ENCODE peak calls at places on chromosomes 3 and 15, in eight cellular contexts. One of them, this sample, is unnamed.

GRCh38 chr3:119600732-119601131 is 3.0 kb downstream of the PLA1A start:
- DNase-seq in uterus: no peak
- DNase-seq in neural crest cell: no peak
- DNase-seq in coronary artery: no peak
- DNase-seq in GM12865: peak
- DNase-seq in hepatocyte: no peak
- DNase-seq in breast epithelium: no peak
- DNase-seq in CD8-positive, alpha-beta T cell: no peak
- DNase-seq in this sample: no peak

GRCh38 chr3:55426486-55426885 is 60.6 kb downstream of the WNT5A start:
- DNase-seq in uterus: no peak
- DNase-seq in neural crest cell: no peak
- DNase-seq in coronary artery: no peak
- DNase-seq in GM12865: no peak
- DNase-seq in hepatocyte: no peak
- DNase-seq in breast epithelium: no peak
- DNase-seq in CD8-positive, alpha-beta T cell: no peak
- DNase-seq in this sample: no peak

GRCh38 chr3:100536093-100536492 is 43.7 kb downstream of the TMEM45A start:
- DNase-seq in uterus: no peak
- DNase-seq in neural crest cell: no peak
- DNase-seq in coronary artery: no peak
- DNase-seq in GM12865: no peak
- DNase-seq in hepatocyte: no peak
- DNase-seq in breast epithelium: no peak
- DNase-seq in CD8-positive, alpha-beta T cell: no peak
- DNase-seq in this sample: no peak

GRCh38 chr3:85881833-85882393 is 923.1 kb downstream of the CADM2 start:
- DNase-seq in uterus: no peak
- DNase-seq in neural crest cell: no peak
- DNase-seq in coronary artery: no peak
- DNase-seq in GM12865: no peak
- DNase-seq in hepatocyte: no peak
- DNase-seq in breast epithelium: no peak
- DNase-seq in CD8-positive, alpha-beta T cell: no peak
- DNase-seq in this sample: no peak

GRCh38 chr3:153621988-153622387 is 460.0 kb downstream of the RAP2B start:
- DNase-seq in uterus: no peak
- DNase-seq in neural crest cell: no peak
- DNase-seq in coronary artery: no peak
- DNase-seq in GM12865: peak
- DNase-seq in hepatocyte: no peak
- DNase-seq in breast epithelium: no peak
- DNase-seq in CD8-positive, alpha-beta T cell: no peak
- DNase-seq in this sample: no peak

GRCh38 chr3:4394048-4394447 is 73.0 kb downstream of the SUMF1 start:
- DNase-seq in uterus: no peak
- DNase-seq in neural crest cell: no peak
- DNase-seq in coronary artery: no peak
- DNase-seq in GM12865: no peak
- DNase-seq in hepatocyte: no peak
- DNase-seq in breast epithelium: no peak
- DNase-seq in CD8-positive, alpha-beta T cell: peak
- DNase-seq in this sample: no peak

GRCh38 chr15:90683876-90684275 is 33.3 kb upstream of the BLM start:
- DNase-seq in uterus: no peak
- DNase-seq in neural crest cell: no peak
- DNase-seq in coronary artery: no peak
- DNase-seq in GM12865: no peak
- DNase-seq in hepatocyte: no peak
- DNase-seq in breast epithelium: no peak
- DNase-seq in CD8-positive, alpha-beta T cell: no peak
- DNase-seq in this sample: no peak

GRCh38 chr3:13102386-13103345 is 29.4 kb upstream of the IQSEC1 start:
- DNase-seq in uterus: no peak
- DNase-seq in neural crest cell: no peak
- DNase-seq in coronary artery: no peak
- DNase-seq in GM12865: no peak
- DNase-seq in hepatocyte: no peak
- DNase-seq in breast epithelium: no peak
- DNase-seq in CD8-positive, alpha-beta T cell: no peak
- DNase-seq in this sample: no peak

GRCh38 chr3:139629033-139629432 is 48.7 kb downstream of the NMNAT3 start:
- DNase-seq in uterus: no peak
- DNase-seq in neural crest cell: no peak
- DNase-seq in coronary artery: no peak
- DNase-seq in GM12865: peak
- DNase-seq in hepatocyte: no peak
- DNase-seq in breast epithelium: no peak
- DNase-seq in CD8-positive, alpha-beta T cell: no peak
- DNase-seq in this sample: peak

GRCh38 chr3:27616031-27616430 is 106.1 kb downstream of the EOMES start:
- DNase-seq in uterus: no peak
- DNase-seq in neural crest cell: no peak
- DNase-seq in coronary artery: peak
- DNase-seq in GM12865: no peak
- DNase-seq in hepatocyte: no peak
- DNase-seq in breast epithelium: no peak
- DNase-seq in CD8-positive, alpha-beta T cell: no peak
- DNase-seq in this sample: no peak

GRCh38 chr3:173912126-173912525 is 514.6 kb downstream of the NLGN1 start:
- DNase-seq in uterus: no peak
- DNase-seq in neural crest cell: no peak
- DNase-seq in coronary artery: no peak
- DNase-seq in GM12865: no peak
- DNase-seq in hepatocyte: no peak
- DNase-seq in breast epithelium: no peak
- DNase-seq in CD8-positive, alpha-beta T cell: no peak
- DNase-seq in this sample: no peak

GRCh38 chr15:63299981-63300575 is 22.7 kb downstream of the APH1B start:
- DNase-seq in uterus: no peak
- DNase-seq in neural crest cell: no peak
- DNase-seq in coronary artery: no peak
- DNase-seq in GM12865: no peak
- DNase-seq in hepatocyte: no peak
- DNase-seq in breast epithelium: no peak
- DNase-seq in CD8-positive, alpha-beta T cell: no peak
- DNase-seq in this sample: no peak

GRCh38 chr3:73759290-73759689 is 134.5 kb upstream of the PDZRN3 start:
- DNase-seq in uterus: peak
- DNase-seq in neural crest cell: no peak
- DNase-seq in coronary artery: no peak
- DNase-seq in GM12865: no peak
- DNase-seq in hepatocyte: peak
- DNase-seq in breast epithelium: no peak
- DNase-seq in CD8-positive, alpha-beta T cell: no peak
- DNase-seq in this sample: no peak

GRCh38 chr3:136042608-136043221 is 77.2 kb downstream of the PPP2R3A start:
- DNase-seq in uterus: no peak
- DNase-seq in neural crest cell: no peak
- DNase-seq in coronary artery: no peak
- DNase-seq in GM12865: peak
- DNase-seq in hepatocyte: peak
- DNase-seq in breast epithelium: no peak
- DNase-seq in CD8-positive, alpha-beta T cell: no peak
- DNase-seq in this sample: peak

GRCh38 chr3:32374788-32375595 is 16.7 kb upstream of the CMTM7 start:
- DNase-seq in uterus: peak
- DNase-seq in neural crest cell: peak
- DNase-seq in coronary artery: no peak
- DNase-seq in GM12865: peak
- DNase-seq in hepatocyte: peak
- DNase-seq in breast epithelium: no peak
- DNase-seq in CD8-positive, alpha-beta T cell: peak
- DNase-seq in this sample: peak

GRCh38 chr3:185527364-185527763 is 25.0 kb downstream of the LIPH start:
- DNase-seq in uterus: no peak
- DNase-seq in neural crest cell: no peak
- DNase-seq in coronary artery: no peak
- DNase-seq in GM12865: no peak
- DNase-seq in hepatocyte: no peak
- DNase-seq in breast epithelium: no peak
- DNase-seq in CD8-positive, alpha-beta T cell: no peak
- DNase-seq in this sample: no peak

GRCh38 chr15:95559875-95560394 is 770.6 kb upstream of the NR2F2 start:
- DNase-seq in uterus: peak
- DNase-seq in neural crest cell: no peak
- DNase-seq in coronary artery: no peak
- DNase-seq in GM12865: no peak
- DNase-seq in hepatocyte: peak
- DNase-seq in breast epithelium: no peak
- DNase-seq in CD8-positive, alpha-beta T cell: no peak
- DNase-seq in this sample: peak

GRCh38 chr3:108051005-108051404 is 39.8 kb downstream of the CD47 start:
- DNase-seq in uterus: no peak
- DNase-seq in neural crest cell: no peak
- DNase-seq in coronary artery: no peak
- DNase-seq in GM12865: no peak
- DNase-seq in hepatocyte: no peak
- DNase-seq in breast epithelium: no peak
- DNase-seq in CD8-positive, alpha-beta T cell: no peak
- DNase-seq in this sample: no peak

GRCh38 chr3:126101521-126101982 is 17.6 kb upstream of the SLC41A3 start:
- DNase-seq in uterus: no peak
- DNase-seq in neural crest cell: no peak
- DNase-seq in coronary artery: peak
- DNase-seq in GM12865: no peak
- DNase-seq in hepatocyte: no peak
- DNase-seq in breast epithelium: peak
- DNase-seq in CD8-positive, alpha-beta T cell: no peak
- DNase-seq in this sample: no peak

GRCh38 chr15:96767703-96768434 is 437.4 kb downstream of the NR2F2 start:
- DNase-seq in uterus: no peak
- DNase-seq in neural crest cell: no peak
- DNase-seq in coronary artery: no peak
- DNase-seq in GM12865: no peak
- DNase-seq in hepatocyte: no peak
- DNase-seq in breast epithelium: no peak
- DNase-seq in CD8-positive, alpha-beta T cell: no peak
- DNase-seq in this sample: peak

GRCh38 chr3:65146149-65146548 is 458.3 kb upstream of the ADAMTS9 start:
- DNase-seq in uterus: no peak
- DNase-seq in neural crest cell: no peak
- DNase-seq in coronary artery: no peak
- DNase-seq in GM12865: no peak
- DNase-seq in hepatocyte: peak
- DNase-seq in breast epithelium: no peak
- DNase-seq in CD8-positive, alpha-beta T cell: no peak
- DNase-seq in this sample: peak

GRCh38 chr3:127970966-127971592 is 56.0 kb downstream of the KBTBD12 start:
- DNase-seq in uterus: no peak
- DNase-seq in neural crest cell: no peak
- DNase-seq in coronary artery: no peak
- DNase-seq in GM12865: peak
- DNase-seq in hepatocyte: peak
- DNase-seq in breast epithelium: no peak
- DNase-seq in CD8-positive, alpha-beta T cell: no peak
- DNase-seq in this sample: peak

GRCh38 chr3:62500556-62501294 is 127.4 kb upstream of the FEZF2 start:
- DNase-seq in uterus: no peak
- DNase-seq in neural crest cell: no peak
- DNase-seq in coronary artery: no peak
- DNase-seq in GM12865: no peak
- DNase-seq in hepatocyte: no peak
- DNase-seq in breast epithelium: no peak
- DNase-seq in CD8-positive, alpha-beta T cell: no peak
- DNase-seq in this sample: no peak
- TF ChIP-seq CTCF in uterus: no peak
- TF ChIP-seq CTCF in neural crest cell: no peak
- TF ChIP-seq CTCF in coronary artery: no peak
- TF ChIP-seq CTCF in GM12865: no peak
- TF ChIP-seq CTCF in hepatocyte: no peak
- TF ChIP-seq CTCF in breast epithelium: no peak
- TF ChIP-seq CTCF in CD8-positive, alpha-beta T cell: no peak
- TF ChIP-seq CTCF in this sample: no peak

DNA sequence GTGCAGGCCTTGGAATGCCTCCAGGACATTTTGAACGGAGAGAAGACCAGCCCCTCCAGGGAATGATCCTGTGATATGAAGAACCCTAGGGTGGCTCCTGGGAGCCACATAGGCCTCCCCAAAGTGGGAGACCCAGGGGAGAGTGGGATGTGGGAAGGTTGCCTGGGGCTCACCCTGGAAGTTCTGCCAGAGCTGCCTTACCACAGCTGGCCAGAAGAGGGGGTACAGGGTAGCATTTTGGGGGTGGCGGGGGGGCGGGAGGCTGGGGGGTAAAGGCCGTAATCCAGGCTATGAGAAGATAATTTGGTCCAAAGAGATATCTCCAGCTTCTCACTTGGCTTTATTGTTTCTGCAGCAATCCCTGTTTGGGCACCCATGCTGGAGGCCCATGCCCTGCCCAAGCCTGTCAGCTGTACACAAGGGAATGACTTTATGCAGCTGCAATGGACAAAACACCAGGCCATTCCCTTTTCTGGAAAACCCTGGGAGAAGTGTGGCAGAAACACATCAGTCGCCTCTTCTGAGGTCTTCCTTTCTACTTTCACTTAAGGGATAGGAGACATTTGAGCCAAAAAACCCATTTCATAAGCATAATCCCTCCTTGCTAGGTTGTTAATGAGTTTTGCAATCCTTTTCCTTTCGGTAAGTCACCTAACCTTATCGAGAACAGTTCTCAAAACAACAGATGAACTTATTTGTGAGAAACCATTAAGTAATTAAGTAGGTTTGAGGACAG is 11.0 kb upstream of the MUSTN1 start:
- DNase-seq in uterus: no peak
- DNase-seq in neural crest cell: no peak
- DNase-seq in coronary artery: no peak
- DNase-seq in GM12865: no peak
- DNase-seq in hepatocyte: no peak
- DNase-seq in breast epithelium: no peak
- DNase-seq in CD8-positive, alpha-beta T cell: peak
- DNase-seq in this sample: peak
- TF ChIP-seq CTCF in uterus: no peak
- TF ChIP-seq CTCF in neural crest cell: peak
- TF ChIP-seq CTCF in coronary artery: peak
- TF ChIP-seq CTCF in GM12865: peak
- TF ChIP-seq CTCF in hepatocyte: peak
- TF ChIP-seq CTCF in breast epithelium: no peak
- TF ChIP-seq CTCF in CD8-positive, alpha-beta T cell: peak
- TF ChIP-seq CTCF in this sample: peak

GRCh38 chr15:69502470-69503045 is 49.9 kb downstream of the RPLP1 start:
- DNase-seq in uterus: no peak
- DNase-seq in neural crest cell: no peak
- DNase-seq in coronary artery: no peak
- DNase-seq in GM12865: no peak
- DNase-seq in hepatocyte: no peak
- DNase-seq in breast epithelium: no peak
- DNase-seq in CD8-positive, alpha-beta T cell: no peak
- DNase-seq in this sample: no peak
- TF ChIP-seq CTCF in uterus: no peak
- TF ChIP-seq CTCF in neural crest cell: peak
- TF ChIP-seq CTCF in coronary artery: no peak
- TF ChIP-seq CTCF in GM12865: peak
- TF ChIP-seq CTCF in hepatocyte: no peak
- TF ChIP-seq CTCF in breast epithelium: peak
- TF ChIP-seq CTCF in CD8-positive, alpha-beta T cell: no peak
- TF ChIP-seq CTCF in this sample: no peak

DNA sequence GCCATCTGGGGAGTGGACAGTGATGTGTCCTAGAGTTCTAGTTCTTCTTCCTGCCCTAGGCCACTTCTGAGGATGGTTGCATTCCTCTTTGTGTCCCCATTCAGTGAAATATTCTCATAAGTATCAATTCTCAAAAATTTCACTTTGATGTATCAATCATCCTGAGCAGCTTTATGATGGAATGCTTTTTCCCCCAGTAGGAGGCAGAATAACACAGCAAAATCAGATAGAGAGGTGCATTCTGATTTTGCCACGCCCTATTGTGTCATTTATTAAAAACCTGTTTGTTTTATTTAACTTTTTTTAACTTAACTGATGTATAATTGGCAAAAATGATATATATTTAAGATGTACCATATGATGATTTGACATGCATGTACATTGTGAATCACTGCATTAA is 656.0 kb upstream of the GRM7 start:
- DNase-seq in uterus: no peak
- DNase-seq in neural crest cell: no peak
- DNase-seq in coronary artery: no peak
- DNase-seq in GM12865: peak
- DNase-seq in hepatocyte: no peak
- DNase-seq in breast epithelium: no peak
- DNase-seq in CD8-positive, alpha-beta T cell: no peak
- DNase-seq in this sample: no peak
- TF ChIP-seq CTCF in uterus: no peak
- TF ChIP-seq CTCF in neural crest cell: peak
- TF ChIP-seq CTCF in coronary artery: no peak
- TF ChIP-seq CTCF in GM12865: peak
- TF ChIP-seq CTCF in hepatocyte: peak
- TF ChIP-seq CTCF in breast epithelium: no peak
- TF ChIP-seq CTCF in CD8-positive, alpha-beta T cell: no peak
- TF ChIP-seq CTCF in this sample: no peak